ENCODE peak calls at places on chromosomes 12 and 14, in six cellular contexts. Z, B, D, T, C and W are unnamed samples.

GRCh38 chr12:127559349-127560040 is 707.5 kb upstream of the TMEM132C start:
- DNase-seq in Z (peak), B (peak), D (no peak), T (peak), C (peak), W (peak)

GRCh38 chr12:226401-226800 is 12.4 kb upstream of the SLC6A12 start:
- DNase-seq in Z (no peak), B (no peak), D (peak), T (no peak), C (no peak), W (no peak)

GRCh38 chr12:93990832-93991748 is 157.3 kb upstream of the PLXNC1 start:
- DNase-seq in Z (peak), B (no peak), D (peak), T (no peak), C (peak), W (no peak)

GRCh38 chr14:35374273-35374681 is 30.3 kb downstream of the NFKBIA start:
- DNase-seq in Z (peak), B (no peak), D (peak), T (no peak), C (peak), W (no peak)

GRCh38 chr12:69688021-69688420 is 11.1 kb downstream of the BEST3 start:
- DNase-seq in Z (peak), B (no peak), D (no peak), T (no peak), C (no peak), W (no peak)

GRCh38 chr12:112007945-112008344 is 5.0 kb downstream of the TMEM116 start:
- DNase-seq in Z (peak), B (no peak), D (no peak), T (no peak), C (no peak), W (no peak)

GRCh38 chr12:47935196-47935595 is 28.2 kb upstream of the TMEM106C start:
- DNase-seq in Z (peak), B (no peak), D (no peak), T (no peak), C (peak), W (no peak)

GRCh38 chr12:64837427-64837826 is 13.0 kb downstream of the TBC1D30 start:
- DNase-seq in Z (no peak), B (no peak), D (no peak), T (no peak), C (no peak), W (no peak)

GRCh38 chr12:104167519-104168458 is 29.8 kb upstream of the NFYB start:
- DNase-seq in Z (no peak), B (no peak), D (no peak), T (no peak), C (no peak), W (no peak)

GRCh38 chr14:21734457-21735074 is 60.9 kb upstream of the OR4E1 start:
- DNase-seq in Z (peak), B (no peak), D (no peak), T (peak), C (no peak), W (no peak)

GRCh38 chr14:64266206-64266605 is 28.0 kb downstream of the ESR2 start:
- DNase-seq in Z (peak), B (no peak), D (no peak), T (no peak), C (no peak), W (no peak)

GRCh38 chr14:59464651-59465569 is at the start of gene GPR135:
- DNase-seq in Z (peak), B (peak), D (peak), T (peak), C (no peak), W (peak)